ENCODE peak calls at places on chromosomes 12 and 14, in six cellular contexts. One of them, this sample, is unnamed. For H3K4me1, the result is how much of the 10 kb centered on the place peaks cover.

GRCh38 chr12:104473374-104473983 is 16.7 kb downstream of the CHST11 start:
- DNase-seq in IMR-90: no peak
- DNase-seq in lower lobe of right lung: no peak
- DNase-seq in heart right ventricle: no peak
- DNase-seq in heart left ventricle: no peak
- DNase-seq in A549: no peak
- DNase-seq in this sample: no peak

GRCh38 chr14:65478596-65478995 is 66.1 kb downstream of the FUT8 start:
- DNase-seq in IMR-90: peak
- DNase-seq in lower lobe of right lung: no peak
- DNase-seq in heart right ventricle: no peak
- DNase-seq in heart left ventricle: no peak
- DNase-seq in A549: peak
- DNase-seq in this sample: no peak

GRCh38 chr14:57060276-57060956 is 208.3 kb downstream of the EXOC5 start:
- DNase-seq in IMR-90: no peak
- DNase-seq in lower lobe of right lung: no peak
- DNase-seq in heart right ventricle: no peak
- DNase-seq in heart left ventricle: no peak
- DNase-seq in A549: no peak
- DNase-seq in this sample: no peak

GRCh38 chr14:50364792-50365191 is 31.9 kb downstream of the CDKL1 start:
- DNase-seq in IMR-90: no peak
- DNase-seq in lower lobe of right lung: no peak
- DNase-seq in heart right ventricle: no peak
- DNase-seq in heart left ventricle: no peak
- DNase-seq in A549: no peak
- DNase-seq in this sample: no peak

GRCh38 chr14:91354979-91355685 is 62.5 kb downstream of the CCDC88C start:
- DNase-seq in IMR-90: no peak
- DNase-seq in lower lobe of right lung: peak
- DNase-seq in heart right ventricle: no peak
- DNase-seq in heart left ventricle: no peak
- DNase-seq in A549: no peak
- DNase-seq in this sample: no peak

GRCh38 chr14:91417983-91418386 is 365 bp upstream of the CCDC88C start:
- DNase-seq in IMR-90: no peak
- DNase-seq in lower lobe of right lung: peak
- DNase-seq in heart right ventricle: no peak
- DNase-seq in heart left ventricle: no peak
- DNase-seq in A549: peak
- DNase-seq in this sample: no peak

GRCh38 chr12:127388985-127389384 is 878.0 kb upstream of the TMEM132C start:
- DNase-seq in IMR-90: no peak
- DNase-seq in lower lobe of right lung: no peak
- DNase-seq in heart right ventricle: no peak
- DNase-seq in heart left ventricle: no peak
- DNase-seq in A549: no peak
- DNase-seq in this sample: no peak

GRCh38 chr12:46855760-46856159 is 30.0 kb upstream of the SLC38A4 start:
- DNase-seq in IMR-90: no peak
- DNase-seq in lower lobe of right lung: no peak
- DNase-seq in heart right ventricle: no peak
- DNase-seq in heart left ventricle: no peak
- DNase-seq in A549: no peak
- DNase-seq in this sample: no peak

GRCh38 chr12:104742551-104742961 is 215.5 kb downstream of the SLC41A2 start:
- DNase-seq in IMR-90: no peak
- DNase-seq in lower lobe of right lung: no peak
- DNase-seq in heart right ventricle: peak
- DNase-seq in heart left ventricle: peak
- DNase-seq in A549: no peak
- DNase-seq in this sample: no peak

GRCh38 chr12:62436164-62436503 is 30.5 kb upstream of the MON2 start:
- DNase-seq in IMR-90: no peak
- DNase-seq in lower lobe of right lung: no peak
- DNase-seq in heart right ventricle: no peak
- DNase-seq in heart left ventricle: no peak
- DNase-seq in A549: no peak
- DNase-seq in this sample: no peak

GRCh38 chr12:86052921-86053320 is 178.8 kb downstream of the NTS start:
- DNase-seq in IMR-90: no peak
- DNase-seq in lower lobe of right lung: no peak
- DNase-seq in heart right ventricle: no peak
- DNase-seq in heart left ventricle: no peak
- DNase-seq in A549: no peak
- DNase-seq in this sample: no peak

GRCh38 chr12:105120551-105120950 is 13.0 kb downstream of the WASHC4 start:
- DNase-seq in IMR-90: peak
- DNase-seq in lower lobe of right lung: no peak
- DNase-seq in heart right ventricle: no peak
- DNase-seq in heart left ventricle: no peak
- DNase-seq in A549: peak
- DNase-seq in this sample: no peak

GRCh38 chr14:37599527-37600368 is 4.3 kb downstream of the TTC6 start:
- DNase-seq in IMR-90: no peak
- DNase-seq in lower lobe of right lung: peak
- DNase-seq in heart right ventricle: no peak
- DNase-seq in heart left ventricle: no peak
- DNase-seq in A549: no peak
- DNase-seq in this sample: no peak

GRCh38 chr12:29728033-29728432 is 55.7 kb downstream of the TMTC1 start:
- DNase-seq in IMR-90: no peak
- DNase-seq in lower lobe of right lung: no peak
- DNase-seq in heart right ventricle: no peak
- DNase-seq in heart left ventricle: no peak
- DNase-seq in A549: no peak
- DNase-seq in this sample: peak

GRCh38 chr14:71852201-71852600 is 80.0 kb upstream of the RGS6 start:
- DNase-seq in IMR-90: no peak
- DNase-seq in lower lobe of right lung: no peak
- DNase-seq in heart right ventricle: no peak
- DNase-seq in heart left ventricle: no peak
- DNase-seq in A549: no peak
- DNase-seq in this sample: no peak

GRCh38 chr12:67069451-67070306 is 199.5 kb upstream of the CAND1 start:
- DNase-seq in IMR-90: no peak
- DNase-seq in lower lobe of right lung: peak
- DNase-seq in heart right ventricle: no peak
- DNase-seq in heart left ventricle: peak
- DNase-seq in A549: peak
- DNase-seq in this sample: peak

DNA sequence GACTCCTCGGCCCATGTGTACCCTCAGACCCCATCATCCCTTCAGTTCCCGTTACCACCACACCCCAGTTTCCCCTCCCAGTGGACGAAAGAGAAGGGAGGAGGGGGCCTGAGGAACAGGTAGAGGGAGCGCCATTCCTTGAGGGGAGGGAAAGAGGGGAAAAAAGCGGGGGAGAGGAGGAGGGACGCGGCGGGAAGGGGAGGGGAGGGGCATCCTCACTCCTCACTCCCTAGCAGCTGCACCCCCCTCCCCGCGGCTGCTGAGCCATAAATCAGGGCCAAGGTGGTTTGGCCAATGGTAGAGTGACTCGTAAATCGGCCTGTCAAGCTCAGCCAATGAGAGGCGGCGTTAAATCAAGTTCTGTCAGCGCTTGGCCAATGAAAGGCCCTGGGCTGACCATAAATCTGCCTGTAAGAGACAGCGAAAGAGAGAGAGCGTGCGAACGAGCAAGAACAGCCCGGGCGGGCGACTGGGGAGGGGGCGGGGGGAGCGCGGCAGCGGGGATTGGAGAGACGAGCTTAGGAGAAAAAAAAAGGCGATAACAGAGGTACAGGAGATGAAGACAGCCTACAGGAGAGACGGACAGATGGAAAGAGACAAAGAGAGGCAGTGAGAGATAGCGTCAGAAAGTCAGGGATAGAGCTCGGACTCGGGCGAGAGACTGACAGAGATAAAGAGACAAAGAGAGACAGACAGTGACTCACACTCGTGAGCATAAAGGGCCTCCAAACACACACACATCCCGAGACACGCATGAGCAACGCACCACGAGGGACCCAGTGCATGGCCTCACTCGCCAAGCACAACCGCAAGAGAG is 5.1 kb downstream of the GPR84 start:
- DNase-seq in IMR-90: peak
- DNase-seq in lower lobe of right lung: peak
- DNase-seq in heart right ventricle: peak
- DNase-seq in heart left ventricle: peak
- DNase-seq in A549: peak
- DNase-seq in this sample: peak
- H3K4me1 ChIP-seq in IMR-90: under half
- H3K4me1 ChIP-seq in lower lobe of right lung: under half
- H3K4me1 ChIP-seq in heart right ventricle: under half
- H3K4me1 ChIP-seq in heart left ventricle: under half
- H3K4me1 ChIP-seq in A549: under half
- H3K4me1 ChIP-seq in this sample: under half

GRCh38 chr12:88957358-88957757 is 377.1 kb upstream of the KITLG start:
- DNase-seq in IMR-90: peak
- DNase-seq in lower lobe of right lung: no peak
- DNase-seq in heart right ventricle: no peak
- DNase-seq in heart left ventricle: no peak
- DNase-seq in A549: no peak
- DNase-seq in this sample: no peak
- H3K4me1 ChIP-seq in IMR-90: under half
- H3K4me1 ChIP-seq in lower lobe of right lung: under half
- H3K4me1 ChIP-seq in heart right ventricle: under half
- H3K4me1 ChIP-seq in heart left ventricle: under half
- H3K4me1 ChIP-seq in A549: under half
- H3K4me1 ChIP-seq in this sample: under half

DNA sequence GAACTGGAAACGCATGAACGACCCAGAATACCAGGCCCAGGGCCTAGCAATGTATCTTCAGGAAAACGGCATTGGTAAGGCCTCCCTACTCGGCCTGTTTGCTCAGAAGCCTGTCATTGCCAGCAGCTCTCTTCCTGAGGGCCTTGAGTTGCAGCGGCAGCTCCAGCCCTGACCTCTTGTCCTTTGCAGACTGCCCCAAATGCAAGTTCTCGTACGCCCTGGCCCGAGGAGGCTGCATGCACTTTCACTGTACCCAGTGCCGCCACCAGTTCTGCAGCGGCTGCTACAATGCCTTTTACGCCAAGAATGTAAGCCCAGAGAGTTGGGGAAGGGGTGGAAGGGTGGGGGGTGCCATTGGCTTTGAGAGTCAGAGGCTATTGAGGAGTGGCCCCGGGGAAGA is 3.7 kb upstream of the IRF9 start:
- DNase-seq in IMR-90: no peak
- DNase-seq in lower lobe of right lung: no peak
- DNase-seq in heart right ventricle: no peak
- DNase-seq in heart left ventricle: no peak
- DNase-seq in A549: no peak
- DNase-seq in this sample: no peak
- H3K4me1 ChIP-seq in IMR-90: under half
- H3K4me1 ChIP-seq in lower lobe of right lung: under half
- H3K4me1 ChIP-seq in heart right ventricle: under half
- H3K4me1 ChIP-seq in heart left ventricle: under half
- H3K4me1 ChIP-seq in A549: under half
- H3K4me1 ChIP-seq in this sample: under half

DNA sequence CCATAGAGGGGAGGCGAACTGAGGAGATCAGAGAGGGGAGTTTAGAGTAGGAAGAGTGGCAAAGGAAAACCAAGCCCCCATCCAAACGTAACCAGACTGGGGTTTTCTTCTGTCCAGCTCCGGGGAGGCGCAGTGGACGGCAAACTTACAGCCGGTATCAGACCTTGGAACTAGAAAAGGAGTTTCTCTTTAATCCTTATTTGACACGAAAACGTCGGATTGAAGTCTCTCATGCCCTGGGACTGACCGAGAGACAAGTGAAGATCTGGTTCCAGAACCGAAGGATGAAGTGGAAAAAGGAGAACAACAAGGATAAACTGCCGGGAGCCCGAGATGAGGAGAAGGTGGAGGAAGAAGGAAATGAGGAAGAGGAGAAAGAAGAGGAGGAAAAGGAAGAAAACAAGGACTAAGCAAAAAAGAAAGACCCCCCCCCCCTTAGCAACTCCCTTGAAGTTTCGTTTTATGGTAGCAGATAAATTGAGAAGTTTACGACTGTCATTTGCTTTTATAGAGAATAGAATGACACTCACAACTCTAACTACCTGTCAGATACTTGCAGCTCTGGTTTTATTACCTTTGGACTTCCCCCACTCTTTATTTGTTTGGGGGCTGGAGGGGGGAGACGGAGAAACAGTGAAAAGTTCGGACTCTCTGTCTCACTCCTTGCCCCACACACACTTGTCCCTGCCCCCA is 2.3 kb downstream of the HOXC8 start:
- DNase-seq in IMR-90: no peak
- DNase-seq in lower lobe of right lung: no peak
- DNase-seq in heart right ventricle: no peak
- DNase-seq in heart left ventricle: no peak
- DNase-seq in A549: no peak
- DNase-seq in this sample: no peak
- H3K4me1 ChIP-seq in IMR-90: under half
- H3K4me1 ChIP-seq in lower lobe of right lung: under half
- H3K4me1 ChIP-seq in heart right ventricle: under half
- H3K4me1 ChIP-seq in heart left ventricle: under half
- H3K4me1 ChIP-seq in A549: half or more
- H3K4me1 ChIP-seq in this sample: under half